ENCODE peak calls at places on chromosomes 16 and 17, in nine cellular contexts. P, I, T, L, N, F, S, E and W are unnamed samples.

GRCh38 chr16:31301708-31302400 is 42.1 kb downstream of the ITGAM start:
- DNase-seq in P (no peak), I (no peak), T (peak; percentile 8), L (no peak), N (no peak), F (no peak), S (no peak), E (no peak), W (no peak)

GRCh38 chr17:46106966-46107644 is 86.1 kb downstream of the KANSL1 start:
- DNase-seq in P (no peak), I (no peak), T (no peak), L (no peak), N (no peak), F (no peak), S (no peak), E (no peak), W (no peak)

GRCh38 chr16:7085776-7086175 is 246.9 kb upstream of the RBFOX1 start:
- DNase-seq in P (no peak), I (no peak), T (no peak), L (no peak), N (no peak), F (no peak), S (no peak), E (no peak), W (no peak)

GRCh38 chr16:84593825-84594724 is 23.8 kb downstream of the COTL1 start:
- DNase-seq in P (no peak), I (no peak), T (no peak), L (no peak), N (no peak), F (no peak), S (no peak), E (peak; percentile 61), W (no peak)

GRCh38 chr16:11007714-11008240 is 63.4 kb downstream of the CLEC16A start:
- DNase-seq in P (no peak), I (no peak), T (no peak), L (no peak), N (no peak), F (no peak), S (no peak), E (no peak), W (no peak)

GRCh38 chr16:87834015-87834667 is 35.2 kb downstream of the SLC7A5 start:
- DNase-seq in P (no peak), I (no peak), T (no peak), L (no peak), N (no peak), F (no peak), S (no peak), E (no peak), W (no peak)

GRCh38 chr16:65905326-65905725 is 461.2 kb upstream of the CDH5 start:
- DNase-seq in P (no peak), I (no peak), T (no peak), L (no peak), N (no peak), F (no peak), S (no peak), E (no peak), W (no peak)

GRCh38 chr16:75252946-75253911 is 1.8 kb upstream of the BCAR1 start:
- DNase-seq in P (no peak), I (no peak), T (no peak), L (no peak), N (no peak), F (no peak), S (no peak), E (no peak), W (no peak)

GRCh38 chr17:59387351-59388069 is 56.1 kb downstream of the YPEL2 start:
- DNase-seq in P (no peak), I (no peak), T (no peak), L (no peak), N (no peak), F (peak; percentile 80), S (no peak), E (no peak), W (no peak)

GRCh38 chr16:85752511-85753420 is 1.9 kb upstream of the C16orf74 start:
- DNase-seq in P (no peak), I (peak; percentile 61), T (no peak), L (no peak), N (peak; percentile 50), F (no peak), S (no peak), E (no peak), W (no peak)

GRCh38 chr16:85751665-85752501 is 987 bp upstream of the C16orf74 start:
- DNase-seq in P (no peak), I (no peak), T (no peak), L (no peak), N (no peak), F (no peak), S (no peak), E (no peak), W (no peak)

GRCh38 chr16:85750021-85750826 is 672 bp downstream of the C16orf74 start:
- DNase-seq in P (no peak), I (no peak), T (no peak), L (no peak), N (no peak), F (no peak), S (no peak), E (no peak), W (no peak)

GRCh38 chr16:85749686-85750020 is 1.2 kb downstream of the C16orf74 start:
- DNase-seq in P (no peak), I (no peak), T (no peak), L (no peak), N (no peak), F (no peak), S (no peak), E (no peak), W (no peak)

GRCh38 chr16:85750827-85751641 is at the start of gene C16orf74:
- DNase-seq in P (no peak), I (peak; percentile 39), T (peak; percentile 74), L (no peak), N (peak; percentile 23), F (no peak), S (no peak), E (no peak), W (peak; percentile 39)
- TF ChIP-seq POLR2A in P (no peak), I (no peak), T (peak; percentile 59), L (no peak), N (no peak), F (no peak), S (peak; percentile 47), E (no peak), W (no peak)

GRCh38 chr17:14494161-14494560 is 193.3 kb downstream of the HS3ST3B1 start:
- DNase-seq in P (no peak), I (no peak), T (no peak), L (no peak), N (no peak), F (no peak), S (no peak), E (no peak), W (no peak)
- H3K4me3 ChIP-seq in P (no peak overlapping the region), I (no peak overlapping the region), T (no peak overlapping the region), L (no peak overlapping the region), N (no peak overlapping the region), F (no peak overlapping the region), S (no peak overlapping the region), E (no peak overlapping the region), W (no peak overlapping the region)

GRCh38 chr17:50944054-50944901 is 78.1 kb upstream of the TOB1 start:
- DNase-seq in P (peak; percentile 95), I (peak; percentile 90), T (peak; percentile 94), L (peak; percentile 72), N (peak; percentile 88), F (peak; percentile 59), S (no peak), E (no peak), W (peak; percentile 95)
- TF ChIP-seq POLR2A in P (no peak), I (peak; percentile 94), T (peak; percentile 98), L (peak; percentile 11), N (peak; percentile 62), F (peak; percentile 78), S (peak; percentile 32), E (peak; percentile 4), W (peak; percentile 83)

GRCh38 chr17:29042026-29042678 is 789 bp upstream of the PIPOX start:
- DNase-seq in P (no peak), I (no peak), T (no peak), L (no peak), N (no peak), F (no peak), S (no peak), E (no peak), W (no peak)
- H3K4me3 ChIP-seq in P (no peak overlapping the region), I (no peak overlapping the region), T (no peak overlapping the region), L (no peak overlapping the region), N (no peak overlapping the region), F (no peak overlapping the region), S (no peak overlapping the region), E (no peak overlapping the region), W (no peak overlapping the region)

GRCh38 chr17:58333396-58334207 is 5.0 kb upstream of the TSPOAP1 start:
- DNase-seq in P (no peak), I (no peak), T (no peak), L (no peak), N (no peak), F (no peak), S (no peak), E (no peak), W (no peak)
- TF ChIP-seq POLR2A in P (no peak), I (no peak), T (no peak), L (no peak), N (no peak), F (no peak), S (no peak), E (no peak), W (no peak)

GRCh38 chr17:8940866-8941471 is 24.5 kb downstream of the PIK3R5 start:
- DNase-seq in P (no peak), I (no peak), T (no peak), L (no peak), N (no peak), F (no peak), S (no peak), E (no peak), W (no peak)
- H3K4me3 ChIP-seq in P (no peak overlapping the region), I (no peak overlapping the region), T (no peak overlapping the region), L (no peak overlapping the region), N (no peak overlapping the region), F (no peak overlapping the region), S (no peak overlapping the region), E (no peak overlapping the region), W (no peak overlapping the region)

GRCh38 chr17:42744283-42744805 is 496 bp downstream of the EZH1 start:
- DNase-seq in P (peak; percentile 95), I (peak; percentile 76), T (peak; percentile 80), L (peak; percentile 66), N (peak; percentile 76), F (peak; percentile 79), S (peak; percentile 21), E (no peak), W (peak; percentile 83)
- TF ChIP-seq POLR2A in P (no peak), I (no peak), T (no peak), L (no peak), N (no peak), F (no peak), S (no peak), E (no peak), W (no peak)